ENCODE peak calls at places on chromosome X, in seven cellular contexts. F is NCI-H1417, V is Caco-2, A is tibial nerve, O is Ammon's horn, B is astrocyte of the spinal cord, C is NCI-H1105 treated with DMSO at 0.1 percent for 48 hours. E is an unnamed sample.

GRCh38 chrX:2451456-2452316 is 49.1 kb downstream of the DHRSX start:
- DNase-seq in F (no peak), V (peak; percentile 28), A (no peak), O (no peak), B (peak; percentile 64), C (no peak), E (no peak)

GRCh38 chrX:48939417-48940228 is 17.8 kb downstream of the OTUD5 start:
- DNase-seq in F (no peak), V (no peak), A (no peak), O (no peak), B (no peak), C (no peak), E (no peak)

GRCh38 chrX:109487640-109488039 is 5.8 kb upstream of the GUCY2F start:
- DNase-seq in F (no peak), V (no peak), A (no peak), O (no peak), B (no peak), C (no peak), E (no peak)

GRCh38 chrX:22952011-22952410 is 47.7 kb upstream of the DDX53 start:
- DNase-seq in F (no peak), V (no peak), A (no peak), O (no peak), B (peak; percentile 54), C (no peak), E (peak; percentile 51)

GRCh38 chrX:149877636-149878035 is 3.3 kb upstream of the MAGEA8 start:
- DNase-seq in F (no peak), V (no peak), A (no peak), O (no peak), B (no peak), C (no peak), E (peak; percentile 76)

GRCh38 chrX:132957211-132958085 is 981 bp downstream of the HS6ST2 start:
- DNase-seq in F (no peak), V (peak; percentile 62), A (no peak), O (no peak), B (no peak), C (peak; percentile 28), E (no peak)

GRCh38 chrX:43175428-43175827 is 397.5 kb upstream of the PPP1R2C start:
- DNase-seq in F (no peak), V (no peak), A (no peak), O (no peak), B (no peak), C (no peak), E (no peak)

GRCh38 chrX:28922106-28922505 is 334.9 kb downstream of the IL1RAPL1 start:
- DNase-seq in F (no peak), V (no peak), A (no peak), O (no peak), B (no peak), C (no peak), E (no peak)

GRCh38 chrX:17242470-17242869 is 132.5 kb upstream of the NHS start:
- DNase-seq in F (peak; percentile 61), V (peak; percentile 37), A (peak; percentile 76), O (peak; percentile 54), B (peak; percentile 54), C (peak; percentile 68), E (peak; percentile 50)

GRCh38 chrX:13876652-13877051 is 59.8 kb upstream of the GPM6B start:
- DNase-seq in F (no peak), V (no peak), A (no peak), O (peak; percentile 38), B (peak; percentile 45), C (no peak), E (peak; percentile 44)

GRCh38 chrX:154409222-154409871 is at the start of gene DNASE1L1:
- DNase-seq in F (no peak), V (peak; percentile 79), A (peak; percentile 53), O (peak; percentile 48), B (peak; percentile 91), C (no peak), E (peak; percentile 95)

GRCh38 chrX:40166582-40166981 is 68.8 kb upstream of the BCOR start:
- DNase-seq in F (peak; percentile 72), V (no peak), A (no peak), O (no peak), B (peak; percentile 37), C (no peak), E (peak; percentile 49)

GRCh38 chrX:75547783-75548182 is 24.9 kb upstream of the ZDHHC15 start:
- DNase-seq in F (no peak), V (no peak), A (peak; percentile 54), O (peak; percentile 43), B (no peak), C (peak; percentile 13), E (peak; percentile 0)

GRCh38 chrX:112901821-112902732 is 61.4 kb upstream of the AMOT start:
- DNase-seq in F (no peak), V (no peak), A (no peak), O (peak; percentile 0), B (no peak), C (no peak), E (no peak)

E was measured in M059J.